ENCODE peak calls at places on chromosome 19, in four cellular contexts. S, L, Z and J are unnamed samples.

GRCh38 chr19:709196-709964 is 645 bp downstream of the PALM start:
- DNase-seq in S (no peak), L (no peak), Z (no peak), J (no peak)

GRCh38 chr19:16025108-16026101 is 50.9 kb upstream of the TPM4 start:
- DNase-seq in S (no peak), L (peak), Z (no peak), J (no peak)

GRCh38 chr19:13024958-13025653 is 29.8 kb downstream of the NFIX start:
- DNase-seq in S (no peak), L (peak), Z (no peak), J (no peak)

GRCh38 chr19:575527-576506 is 3.4 kb downstream of the BSG start:
- DNase-seq in S (no peak), L (peak), Z (no peak), J (peak)

GRCh38 chr19:23698711-23699520 is 11.9 kb upstream of the ZNF675 start:
- DNase-seq in S (no peak), L (peak), Z (no peak), J (no peak)

GRCh38 chr19:49710372-49710951 is 19.5 kb downstream of the CPT1C start:
- DNase-seq in S (no peak), L (peak), Z (no peak), J (no peak)

GRCh38 chr19:7852851-7853759 is 21.1 kb downstream of the PRR36 start:
- DNase-seq in S (peak), L (peak), Z (peak), J (peak)

GRCh38 chr19:10461047-10461949 is 41.0 kb downstream of the PDE4A start:
- DNase-seq in S (peak), L (peak), Z (peak), J (peak)